ENCODE peak calls at places on chromosomes 12 and 14, in seven cellular contexts. One of them, this sample, is unnamed.
A peak's percentile ranks its signal among the peaks of the same experiment; 100 is the strongest.

GRCh38 chr12:12716151-12716844 is 870 bp upstream of the CDKN1B start:
- DNase-seq in cardiac muscle cell: no peak
- DNase-seq in heart right ventricle: peak; percentile 42
- DNase-seq in pancreas: no peak
- DNase-seq in mammary epithelial cell: peak; percentile 59
- DNase-seq in GM23338: peak; percentile 34
- DNase-seq in testis: no peak
- DNase-seq in this sample: peak; percentile 40

GRCh38 chr12:4723226-4723625 is 3.0 kb downstream of the GALNT8 start:
- DNase-seq in heart right ventricle: no peak
- DNase-seq in cardiac muscle cell: no peak
- DNase-seq in mammary epithelial cell: no peak
- DNase-seq in GM23338: no peak
- DNase-seq in testis: no peak
- DNase-seq in pancreas: no peak
- DNase-seq in this sample: no peak

GRCh38 chr12:113142173-113142885 is 6.8 kb upstream of the RASAL1 start:
- DNase-seq in pancreas: peak; percentile 59
- DNase-seq in testis: peak; percentile 94
- DNase-seq in heart right ventricle: no peak
- DNase-seq in cardiac muscle cell: no peak
- DNase-seq in GM23338: no peak
- DNase-seq in mammary epithelial cell: no peak
- DNase-seq in this sample: peak; percentile 24

GRCh38 chr14:28875937-28876910 is 109.6 kb downstream of the FOXG1 start:
- DNase-seq in mammary epithelial cell: no peak
- DNase-seq in pancreas: no peak
- DNase-seq in heart right ventricle: no peak
- DNase-seq in GM23338: peak; percentile 11
- DNase-seq in testis: no peak
- DNase-seq in cardiac muscle cell: peak; percentile 2
- DNase-seq in this sample: peak; percentile 16

GRCh38 chr12:119592232-119592631 is 1.3 kb upstream of the TMEM233 start:
- DNase-seq in GM23338: no peak
- DNase-seq in mammary epithelial cell: no peak
- DNase-seq in cardiac muscle cell: no peak
- DNase-seq in pancreas: no peak
- DNase-seq in testis: no peak
- DNase-seq in heart right ventricle: no peak
- DNase-seq in this sample: no peak

GRCh38 chr14:81533212-81533535 is 479 bp downstream of the SEL1L start:
- DNase-seq in testis: no peak
- DNase-seq in pancreas: no peak
- DNase-seq in heart right ventricle: no peak
- DNase-seq in GM23338: no peak
- DNase-seq in cardiac muscle cell: no peak
- DNase-seq in mammary epithelial cell: no peak
- DNase-seq in this sample: peak; percentile 10

GRCh38 chr12:47938093-47938492 is 25.3 kb upstream of the TMEM106C start:
- DNase-seq in cardiac muscle cell: no peak
- DNase-seq in mammary epithelial cell: peak; percentile 29
- DNase-seq in testis: no peak
- DNase-seq in pancreas: no peak
- DNase-seq in heart right ventricle: no peak
- DNase-seq in GM23338: no peak
- DNase-seq in this sample: no peak

GRCh38 chr12:68420225-68421008 is 88.3 kb upstream of the MDM1 start:
- DNase-seq in pancreas: no peak
- DNase-seq in testis: peak; percentile 75
- DNase-seq in heart right ventricle: no peak
- DNase-seq in mammary epithelial cell: no peak
- DNase-seq in GM23338: no peak
- DNase-seq in cardiac muscle cell: no peak
- DNase-seq in this sample: peak; percentile 14

GRCh38 chr12:92079054-92079385 is 66.6 kb downstream of the BTG1 start:
- DNase-seq in heart right ventricle: no peak
- DNase-seq in testis: no peak
- DNase-seq in pancreas: no peak
- DNase-seq in GM23338: no peak
- DNase-seq in cardiac muscle cell: no peak
- DNase-seq in mammary epithelial cell: peak; percentile 36
- DNase-seq in this sample: no peak

GRCh38 chr14:24483604-24484252 is 24.3 kb downstream of the CMA1 start:
- DNase-seq in GM23338: no peak
- DNase-seq in testis: no peak
- DNase-seq in mammary epithelial cell: no peak
- DNase-seq in cardiac muscle cell: peak; percentile 0
- DNase-seq in pancreas: no peak
- DNase-seq in heart right ventricle: no peak
- DNase-seq in this sample: no peak

GRCh38 chr12:106097011-106097410 is 41.7 kb downstream of the NUAK1 start:
- DNase-seq in pancreas: no peak
- DNase-seq in testis: no peak
- DNase-seq in mammary epithelial cell: no peak
- DNase-seq in heart right ventricle: no peak
- DNase-seq in cardiac muscle cell: no peak
- DNase-seq in GM23338: no peak
- DNase-seq in this sample: no peak

GRCh38 chr12:24764712-24765111 is 184.2 kb downstream of the BCAT1 start:
- DNase-seq in heart right ventricle: no peak
- DNase-seq in GM23338: no peak
- DNase-seq in testis: no peak
- DNase-seq in mammary epithelial cell: no peak
- DNase-seq in pancreas: no peak
- DNase-seq in cardiac muscle cell: no peak
- DNase-seq in this sample: no peak

GRCh38 chr12:32024884-32025599 is 65.8 kb downstream of the RESF1 start:
- DNase-seq in cardiac muscle cell: peak; percentile 22
- DNase-seq in testis: no peak
- DNase-seq in heart right ventricle: no peak
- DNase-seq in GM23338: no peak
- DNase-seq in mammary epithelial cell: no peak
- DNase-seq in pancreas: no peak
- DNase-seq in this sample: no peak

GRCh38 chr12:32918890-32919791 is 22.6 kb upstream of the PKP2 start:
- DNase-seq in heart right ventricle: peak; percentile 9
- DNase-seq in mammary epithelial cell: peak; percentile 90
- DNase-seq in cardiac muscle cell: peak; percentile 50
- DNase-seq in testis: peak; percentile 34
- DNase-seq in GM23338: peak; percentile 76
- DNase-seq in pancreas: no peak
- DNase-seq in this sample: peak; percentile 36

GRCh38 chr12:103505371-103506236 is 9.8 kb upstream of the C12orf42 start:
- DNase-seq in cardiac muscle cell: no peak
- DNase-seq in mammary epithelial cell: peak; percentile 100
- DNase-seq in GM23338: no peak
- DNase-seq in pancreas: no peak
- DNase-seq in heart right ventricle: no peak
- DNase-seq in testis: no peak
- DNase-seq in this sample: no peak

GRCh38 chr12:46124848-46125619 is 134.7 kb upstream of the SCAF11 start:
- DNase-seq in GM23338: peak; percentile 80
- DNase-seq in cardiac muscle cell: peak; percentile 79
- DNase-seq in testis: peak; percentile 69
- DNase-seq in mammary epithelial cell: peak; percentile 74
- DNase-seq in pancreas: peak; percentile 55
- DNase-seq in heart right ventricle: peak; percentile 65
- DNase-seq in this sample: peak; percentile 18

GRCh38 chr12:21690704-21691368 is 33.2 kb upstream of the LDHB start:
- DNase-seq in GM23338: no peak
- DNase-seq in testis: no peak
- DNase-seq in cardiac muscle cell: no peak
- DNase-seq in pancreas: no peak
- DNase-seq in heart right ventricle: no peak
- DNase-seq in mammary epithelial cell: no peak
- DNase-seq in this sample: no peak

GRCh38 chr12:12985817-12986408 is 14.2 kb downstream of the HEBP1 start:
- DNase-seq in mammary epithelial cell: no peak
- DNase-seq in cardiac muscle cell: peak; percentile 41
- DNase-seq in GM23338: peak; percentile 91
- DNase-seq in testis: peak; percentile 62
- DNase-seq in pancreas: no peak
- DNase-seq in heart right ventricle: no peak
- DNase-seq in this sample: peak; percentile 51

GRCh38 chr14:24051789-24052655 is at the start of gene CARMIL3:
- DNase-seq in heart right ventricle: peak; percentile 33
- DNase-seq in pancreas: peak; percentile 66
- DNase-seq in GM23338: peak; percentile 90
- DNase-seq in testis: peak; percentile 77
- DNase-seq in mammary epithelial cell: peak; percentile 30
- DNase-seq in cardiac muscle cell: peak; percentile 84
- DNase-seq in this sample: peak; percentile 97

GRCh38 chr12:41936333-41936732 is 208.3 kb downstream of the GXYLT1 start:
- DNase-seq in pancreas: no peak
- DNase-seq in GM23338: peak; percentile 33
- DNase-seq in testis: no peak
- DNase-seq in cardiac muscle cell: no peak
- DNase-seq in heart right ventricle: no peak
- DNase-seq in mammary epithelial cell: no peak
- DNase-seq in this sample: no peak

GRCh38 chr14:60509438-60510253 is 700 bp downstream of the SIX6 start:
- DNase-seq in mammary epithelial cell: peak; percentile 24
- DNase-seq in cardiac muscle cell: no peak
- DNase-seq in GM23338: peak; percentile 86
- DNase-seq in heart right ventricle: no peak
- DNase-seq in pancreas: no peak
- DNase-seq in testis: no peak
- DNase-seq in this sample: peak; percentile 84
- H3K27me3 ChIP-seq in mammary epithelial cell: peaks cover 88% of the 10 kb centered on the region
- H3K27me3 ChIP-seq in cardiac muscle cell: peaks cover 100% of the 10 kb centered on the region
- H3K27me3 ChIP-seq in GM23338: peaks cover 100% of the 10 kb centered on the region
- H3K27me3 ChIP-seq in heart right ventricle: peaks cover 44% of the 10 kb centered on the region
- H3K27me3 ChIP-seq in pancreas: peaks cover 62% of the 10 kb centered on the region
- H3K27me3 ChIP-seq in testis: no peaks in the 10 kb centered on the region
- H3K27me3 ChIP-seq in this sample: peaks cover 100% of the 10 kb centered on the region

DNA sequence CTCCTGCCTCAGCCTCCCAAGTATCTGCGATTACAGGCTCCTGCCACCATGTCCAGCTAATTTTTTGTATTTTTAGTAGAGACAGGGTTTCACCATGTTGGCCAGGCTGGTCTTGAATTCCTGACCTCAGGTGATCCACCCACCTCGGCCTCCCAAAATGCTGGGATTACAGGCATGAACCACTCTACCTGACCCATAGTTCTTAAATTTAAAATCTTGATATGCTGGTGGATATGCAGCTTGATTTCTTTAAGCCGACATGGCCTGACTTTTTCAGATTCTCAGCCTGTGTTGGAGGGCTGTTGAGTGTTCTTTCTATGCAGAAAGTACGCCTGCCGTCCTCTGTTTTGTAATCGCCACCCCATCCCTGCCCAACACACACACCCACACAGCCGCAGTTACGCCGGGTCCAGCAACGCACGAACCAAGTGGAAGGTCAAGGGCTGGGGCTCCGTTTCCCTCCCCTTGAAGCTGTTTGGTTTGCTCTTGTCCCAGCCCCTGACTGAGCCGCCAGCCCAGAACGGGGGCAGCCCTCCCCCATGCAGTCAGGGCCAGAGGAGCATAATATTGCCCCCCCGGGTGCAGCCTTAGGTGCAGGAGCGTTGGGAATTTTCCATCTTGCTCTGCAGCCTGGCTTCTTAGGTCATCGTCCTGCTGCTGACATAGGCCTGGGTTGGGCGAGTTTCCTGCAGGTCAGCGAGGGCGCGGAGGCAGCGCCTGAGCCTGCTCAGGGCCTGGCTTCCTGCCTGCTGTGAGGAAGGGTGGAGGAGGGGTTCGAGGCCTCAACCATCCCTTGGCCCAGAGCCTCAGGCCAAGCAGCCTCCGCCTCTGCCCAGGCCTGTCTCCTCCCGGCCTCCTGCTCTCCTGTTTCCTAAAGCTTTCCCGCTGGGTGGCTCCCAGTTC is 44.2 kb downstream of the PSMA6 start:
- DNase-seq in testis: peak; percentile 95
- DNase-seq in GM23338: peak; percentile 63
- DNase-seq in mammary epithelial cell: peak; percentile 97
- DNase-seq in pancreas: peak; percentile 86
- DNase-seq in heart right ventricle: peak; percentile 94
- DNase-seq in cardiac muscle cell: peak; percentile 32
- DNase-seq in this sample: peak; percentile 87
- H3K4me3 ChIP-seq in testis: no peak overlapping the region
- H3K4me3 ChIP-seq in GM23338: no peak overlapping the region
- H3K4me3 ChIP-seq in mammary epithelial cell: peak overlapping the region; percentile 23
- H3K4me3 ChIP-seq in pancreas: no peak overlapping the region
- H3K4me3 ChIP-seq in heart right ventricle: peak overlapping the region; percentile 10
- H3K4me3 ChIP-seq in cardiac muscle cell: no peak overlapping the region
- H3K4me3 ChIP-seq in this sample: no peak overlapping the region

GRCh38 chr14:37597538-37598084 is 2.2 kb downstream of the TTC6 start:
- DNase-seq in GM23338: peak; percentile 79
- DNase-seq in heart right ventricle: no peak
- DNase-seq in testis: peak; percentile 30
- DNase-seq in cardiac muscle cell: no peak
- DNase-seq in mammary epithelial cell: no peak
- DNase-seq in pancreas: no peak
- DNase-seq in this sample: peak; percentile 88
- H3K27me3 ChIP-seq in GM23338: peaks cover 99% of the 10 kb centered on the region
- H3K27me3 ChIP-seq in heart right ventricle: peaks cover 44% of the 10 kb centered on the region
- H3K27me3 ChIP-seq in testis: peaks cover 14% of the 10 kb centered on the region
- H3K27me3 ChIP-seq in cardiac muscle cell: peaks cover 99% of the 10 kb centered on the region
- H3K27me3 ChIP-seq in mammary epithelial cell: peaks cover 45% of the 10 kb centered on the region
- H3K27me3 ChIP-seq in pancreas: peaks cover 19% of the 10 kb centered on the region
- H3K27me3 ChIP-seq in this sample: peaks cover 97% of the 10 kb centered on the region

GRCh38 chr12:20507061-20507460 is 138.7 kb downstream of the PDE3A start:
- DNase-seq in GM23338: no peak
- DNase-seq in pancreas: no peak
- DNase-seq in heart right ventricle: no peak
- DNase-seq in testis: no peak
- DNase-seq in cardiac muscle cell: no peak
- DNase-seq in mammary epithelial cell: no peak
- DNase-seq in this sample: no peak

GRCh38 chr12:20505056-20505455 is 136.7 kb downstream of the PDE3A start:
- DNase-seq in GM23338: no peak
- DNase-seq in cardiac muscle cell: no peak
- DNase-seq in testis: no peak
- DNase-seq in mammary epithelial cell: no peak
- DNase-seq in pancreas: no peak
- DNase-seq in heart right ventricle: no peak
- DNase-seq in this sample: no peak

GRCh38 chr12:20508962-20509361 is 140.6 kb downstream of the PDE3A start:
- DNase-seq in pancreas: no peak
- DNase-seq in mammary epithelial cell: no peak
- DNase-seq in heart right ventricle: no peak
- DNase-seq in testis: no peak
- DNase-seq in GM23338: no peak
- DNase-seq in cardiac muscle cell: no peak
- DNase-seq in this sample: no peak

GRCh38 chr12:20508362-20508761 is 140.0 kb downstream of the PDE3A start:
- DNase-seq in mammary epithelial cell: no peak
- DNase-seq in cardiac muscle cell: no peak
- DNase-seq in testis: no peak
- DNase-seq in GM23338: no peak
- DNase-seq in pancreas: no peak
- DNase-seq in heart right ventricle: no peak
- DNase-seq in this sample: no peak

DNA sequence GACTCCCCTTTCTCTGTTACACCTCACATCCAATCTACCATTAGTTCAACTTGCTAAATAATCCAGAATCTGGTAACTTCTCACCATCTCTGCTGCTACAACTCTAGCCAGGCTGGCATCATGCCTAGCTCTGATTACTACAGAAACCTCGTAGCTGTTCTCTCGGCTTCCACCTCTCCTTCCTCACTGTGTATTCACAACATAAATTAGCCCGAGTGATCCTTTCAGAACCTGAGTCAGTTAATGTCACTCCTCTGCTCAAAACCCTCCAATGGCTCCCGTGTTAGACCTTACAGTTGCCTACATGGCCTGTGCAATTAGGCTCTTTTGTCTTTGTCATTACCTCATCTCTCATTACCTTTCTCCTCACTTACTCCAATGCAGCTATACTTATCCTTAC is 139.4 kb downstream of the PDE3A start:
- DNase-seq in heart right ventricle: no peak
- DNase-seq in pancreas: no peak
- DNase-seq in testis: no peak
- DNase-seq in mammary epithelial cell: no peak
- DNase-seq in cardiac muscle cell: no peak
- DNase-seq in GM23338: no peak
- DNase-seq in this sample: no peak
- H3K4me3 ChIP-seq in heart right ventricle: no peak overlapping the region
- H3K4me3 ChIP-seq in pancreas: no peak overlapping the region
- H3K4me3 ChIP-seq in testis: no peak overlapping the region
- H3K4me3 ChIP-seq in mammary epithelial cell: no peak overlapping the region
- H3K4me3 ChIP-seq in cardiac muscle cell: no peak overlapping the region
- H3K4me3 ChIP-seq in GM23338: no peak overlapping the region
- H3K4me3 ChIP-seq in this sample: no peak overlapping the region